ENCODE peak calls at places on chromosomes 11 and 22, in five cellular contexts. A is NCI-H82; S is ecto neural progenitor cell; Q is effector CD8-positive, alpha-beta T cell; X is activated naive CD4-positive, alpha-beta T cell treated with anti-CD3 and anti-CD28 coated beads, Interleukin-2, amount 50 U/mL, for 72 hours. G is an unnamed sample.

GRCh38 chr11:6673523-6673922 is 9.6 kb downstream of the MRPL17 start:
- DNase-seq in A (no peak), S (no peak), Q (no peak), X (no peak), G (no peak)

GRCh38 chr11:133386852-133387251 is 145.4 kb downstream of the OPCML start:
- DNase-seq in A (no peak), S (no peak), Q (no peak), X (no peak), G (no peak)

GRCh38 chr11:61069427-61069826 is 32.9 kb upstream of the CD5 start:
- DNase-seq in A (no peak), S (no peak), Q (no peak), X (peak; percentile 51), G (no peak)

GRCh38 chr11:129143335-129143734 is 48.8 kb downstream of the ARHGAP32 start:
- DNase-seq in A (no peak), S (no peak), Q (no peak), X (no peak), G (peak; percentile 97)

GRCh38 chr11:15035283-15035682 is 38.1 kb upstream of the CALCB start:
- DNase-seq in A (peak; percentile 12), S (peak; percentile 47), Q (no peak), X (no peak), G (no peak)

GRCh38 chr11:33478111-33478573 is 221.0 kb downstream of the HIPK3 start:
- DNase-seq in A (peak; percentile 58), S (no peak), Q (no peak), X (no peak), G (no peak)

GRCh38 chr11:81497202-81497804 is 1236.4 kb downstream of the FAM181B start:
- DNase-seq in A (peak; percentile 65), S (no peak), Q (no peak), X (no peak), G (peak; percentile 0)

GRCh38 chr11:112520293-112520692 is 259.6 kb upstream of the PLET1 start:
- DNase-seq in A (no peak), S (peak; percentile 3), Q (no peak), X (no peak), G (no peak)

GRCh38 chr22:27642104-27642800 is 159.3 kb downstream of the MN1 start:
- DNase-seq in A (no peak), S (peak; percentile 82), Q (no peak), X (no peak), G (no peak)

GRCh38 chr11:45148276-45148675 is 1.8 kb downstream of the PRDM11 start:
- DNase-seq in A (no peak), S (peak; percentile 33), Q (no peak), X (peak; percentile 30), G (no peak)

GRCh38 chr11:76453248-76453647 is 8.4 kb downstream of the EMSY start:
- DNase-seq in A (peak; percentile 16), S (no peak), Q (no peak), X (no peak), G (no peak)

GRCh38 chr11:105589346-105589745 is 20.5 kb upstream of the GRIA4 start:
- DNase-seq in A (no peak), S (no peak), Q (no peak), X (no peak), G (no peak)

GRCh38 chr22:35892192-35892591 is 136.4 kb downstream of the RBFOX2 start:
- DNase-seq in A (no peak), S (no peak), Q (no peak), X (no peak), G (no peak)

GRCh38 chr11:131924001-131924400 is 553.6 kb downstream of the NTM start:
- DNase-seq in A (no peak), S (no peak), Q (no peak), X (no peak), G (no peak)

GRCh38 chr11:66970808-66971442 is 4.2 kb upstream of the C11orf86 start:
- DNase-seq in A (no peak), S (no peak), Q (no peak), X (no peak), G (peak; percentile 89)

GRCh38 chr11:6926208-6927029 is at the start of gene ZNF215:
- DNase-seq in A (peak; percentile 93), S (peak; percentile 91), Q (no peak), X (peak; percentile 60), G (peak; percentile 93)

GRCh38 chr11:10429526-10429925 is 25.5 kb upstream of the AMPD3 start:
- DNase-seq in A (peak; percentile 98), S (no peak), Q (no peak), X (no peak), G (no peak)

GRCh38 chr22:22110548-22111266 is 128.1 kb upstream of the TOP3B start:
- DNase-seq in A (peak; percentile 35), S (peak; percentile 74), Q (no peak), X (no peak), G (peak; percentile 46)

GRCh38 chr22:48761546-48761945 is 1066.1 kb downstream of the BRD1 start:
- DNase-seq in A (no peak), S (no peak), Q (no peak), X (no peak), G (no peak)

GRCh38 chr11:65611758-65612603 is 2.0 kb downstream of the MAP3K11 start:
- DNase-seq in A (no peak), S (no peak), Q (no peak), X (no peak), G (no peak)

GRCh38 chr22:25704701-25705100 is 37.3 kb upstream of the MYO18B start:
- DNase-seq in A (no peak), S (no peak), Q (no peak), X (no peak), G (no peak)

GRCh38 chr11:69909561-69910518 is 90.6 kb upstream of the FGF3 start:
- DNase-seq in A (peak; percentile 32), S (no peak), Q (no peak), X (no peak), G (no peak)

GRCh38 chr11:121894581-121894980 is 221.4 kb downstream of the BLID start:
- DNase-seq in A (no peak), S (no peak), Q (no peak), X (no peak), G (no peak)

GRCh38 chr11:44484211-44484610 is 81.3 kb upstream of the CD82 start:
- DNase-seq in A (peak; percentile 49), S (peak; percentile 57), Q (no peak), X (no peak), G (peak; percentile 8)

GRCh38 chr11:93784935-93785360 is 866 bp downstream of the MED17 start:
- DNase-seq in A (peak; percentile 31), S (no peak), Q (no peak), X (no peak), G (peak; percentile 2)

GRCh38 chr11:5488385-5488784 is at the start of gene OR52D1:
- DNase-seq in A (no peak), S (no peak), Q (no peak), X (no peak), G (no peak)

GRCh38 chr11:126655807-126656128 is 300.3 kb downstream of the ST3GAL4 start:
- DNase-seq in A (no peak), S (no peak), Q (no peak), X (no peak), G (no peak)

G was measured in HCT116.